ENCODE peak calls at places on chromosome 19, in nine cellular contexts. B is activated T-helper 2 cell treated with anti-CD3 and anti-CD28 coated beads, Interferon-gamma antibody, Interleukin-2, Interleukin-4, amounts not matched to agents 10 μg/mL and 5 μg/mL and 100 μg/mL, durations not matched to agents 14 hours and 24 hours and 36 hours; Q is fibroblast of lung; S is progenitor cell of endocrine pancreas; V is stimulated activated naive CD8-positive, alpha-beta T cell treated with anti-CD3 and anti-CD28 coated beads, Interleukin-15, Interleukin-2, amounts not matched to agents 100 U/mL and 50 U/mL, for 24 hours; Y is NCI-H2029; U is omental fat pad; M is NCI-H460; F is ovary. A is an unnamed sample.

GRCh38 chr19:55283548-55284393 is at the start of gene BRSK1:
- DNase-seq in U (no peak), Q (peak; percentile 62), F (peak; percentile 71), Y (no peak), V (peak; percentile 57), S (peak; percentile 61), B (peak; percentile 28), M (no peak), A (peak; percentile 62)

GRCh38 chr19:343941-344624 is 513 bp downstream of the MIER2 start:
- DNase-seq in U (no peak), Q (peak; percentile 14), F (peak; percentile 56), B (no peak), Y (no peak), S (no peak), M (no peak), V (peak; percentile 57), A (no peak)

GRCh38 chr19:38076337-38076736 is 147.7 kb downstream of the DPF1 start:
- DNase-seq in Y (no peak), B (no peak), U (no peak), V (no peak), S (no peak), M (no peak), F (no peak), Q (no peak), A (no peak)

GRCh38 chr19:33831835-33832234 is 35.2 kb downstream of the KCTD15 start:
- DNase-seq in M (no peak), Q (no peak), S (no peak), B (no peak), V (no peak), Y (no peak), U (no peak), F (no peak), A (no peak)

GRCh38 chr19:45959517-45960025 is 14.1 kb downstream of the NOVA2 start:
- DNase-seq in B (no peak), M (no peak), Y (no peak), Q (no peak), U (no peak), F (no peak), V (no peak), S (no peak), A (no peak)

GRCh38 chr19:51493776-51494175 is 7.8 kb downstream of the SIGLEC12 start:
- DNase-seq in U (no peak), B (no peak), Q (no peak), V (no peak), F (no peak), Y (no peak), S (no peak), M (no peak), A (no peak)

GRCh38 chr19:18153555-18154134 is 682 bp downstream of the PIK3R2 start:
- DNase-seq in F (peak; percentile 70), Q (no peak), Y (peak; percentile 23), U (no peak), M (no peak), B (no peak), S (no peak), V (peak; percentile 41), A (no peak)

GRCh38 chr19:37655689-37656491 is 625 bp upstream of the ZFP30 start:
- DNase-seq in U (peak; percentile 49), B (peak; percentile 85), F (peak; percentile 87), S (peak; percentile 81), V (peak; percentile 88), M (peak; percentile 50), Q (peak; percentile 77), Y (peak; percentile 73), A (peak; percentile 91)

GRCh38 chr19:35712910-35713845 is 4.6 kb upstream of the KMT2B start:
- DNase-seq in V (peak; percentile 88), U (no peak), M (no peak), B (peak; percentile 72), Q (no peak), S (no peak), Y (no peak), F (no peak), A (no peak)

GRCh38 chr19:7461841-7462629 is 26.8 kb downstream of the PEX11G start:
- DNase-seq in Y (no peak), U (no peak), Q (no peak), S (no peak), F (no peak), V (no peak), M (no peak), B (no peak), A (no peak)

GRCh38 chr19:8150998-8151397 is 1.6 kb upstream of the FBN3 start:
- DNase-seq in Y (no peak), V (no peak), B (no peak), Q (no peak), F (no peak), S (no peak), U (no peak), M (no peak), A (no peak)

GRCh38 chr19:1063909-1064660 is 2.9 kb upstream of the ARHGAP45 start:
- DNase-seq in Q (no peak), B (no peak), S (no peak), M (no peak), U (no peak), F (peak; percentile 22), Y (peak; percentile 51), V (no peak), A (no peak)

GRCh38 chr19:58277197-58277596 is 1.6 kb upstream of the ZNF8 start:
- DNase-seq in S (no peak), U (no peak), F (no peak), M (no peak), V (no peak), Q (no peak), B (no peak), Y (no peak), A (no peak)

GRCh38 chr19:53977991-53978731 is 13.3 kb upstream of the CACNG6 start:
- DNase-seq in U (peak; percentile 26), M (no peak), F (no peak), V (peak; percentile 38), Y (no peak), B (no peak), Q (peak; percentile 90), S (peak; percentile 54), A (peak; percentile 99)

GRCh38 chr19:30281903-30282302 is 90.3 kb upstream of the ZNF536 start:
- DNase-seq in U (no peak), B (no peak), V (no peak), F (no peak), M (no peak), S (no peak), Y (no peak), Q (no peak), A (no peak)

GRCh38 chr19:53980553-53981407 is 10.7 kb upstream of the CACNG6 start:
- DNase-seq in B (no peak), Y (no peak), F (no peak), V (no peak), M (peak; percentile 86), S (no peak), U (no peak), Q (peak; percentile 70), A (peak; percentile 96)

GRCh38 chr19:49097453-49098288 is 12.4 kb downstream of the SNRNP70 start:
- DNase-seq in M (peak; percentile 69), V (peak; percentile 71), U (no peak), F (peak; percentile 72), Y (peak; percentile 61), Q (peak; percentile 45), S (peak; percentile 70), B (peak; percentile 69), A (peak; percentile 89)

A was measured in A549.